ENCODE peak calls at places on chromosome X, in eight cellular contexts. L, J, T, R, E, S, F and W are unnamed samples.

GRCh38 chrX:13376857-13377441 is 57.1 kb upstream of the ATXN3L start:
- DNase-seq in T (no peak), L (peak; percentile 97), E (no peak), S (no peak), R (no peak), J (no peak), F (no peak), W (no peak)

GRCh38 chrX:23773601-23774175 is 9.3 kb upstream of the SAT1 start:
- DNase-seq in R (no peak), S (no peak), L (peak; percentile 7), J (no peak), T (no peak), E (no peak), F (no peak), W (no peak)

GRCh38 chrX:72309297-72310071 is 3.8 kb upstream of the CITED1 start:
- DNase-seq in E (no peak), S (no peak), T (no peak), F (no peak), R (no peak), J (no peak), L (no peak), W (no peak)

GRCh38 chrX:102696303-102696702 is 15.9 kb upstream of the GPRASP2 start:
- DNase-seq in J (no peak), S (no peak), R (no peak), F (no peak), L (no peak), T (no peak), E (no peak), W (no peak)

GRCh38 chrX:148134578-148134977 is 153.4 kb downstream of the FMR1NB start:
- DNase-seq in S (no peak), R (no peak), L (no peak), T (no peak), E (no peak), F (no peak), J (no peak), W (no peak)

GRCh38 chrX:136659174-136659573 is 11.2 kb downstream of the CD40LG start:
- DNase-seq in L (no peak), F (no peak), E (no peak), R (no peak), T (peak; percentile 38), S (no peak), J (no peak), W (no peak)

GRCh38 chrX:35461164-35461563 is 337.0 kb upstream of the MAGEB16 start:
- DNase-seq in E (no peak), J (no peak), L (no peak), F (no peak), S (no peak), T (no peak), R (no peak), W (no peak)

GRCh38 chrX:103063918-103064434 is at the start of gene BEX1:
- DNase-seq in J (peak; percentile 81), T (no peak), S (peak; percentile 90), L (peak; percentile 52), R (peak; percentile 44), E (no peak), F (no peak), W (peak; percentile 33)

GRCh38 chrX:124421898-124422622 is 75.7 kb downstream of the SH2D1A start:
- DNase-seq in J (no peak), S (no peak), T (no peak), E (no peak), R (no peak), L (no peak), F (no peak), W (no peak)

GRCh38 chrX:26778320-26778888 is 562.4 kb downstream of the MAGEB5 start:
- DNase-seq in L (no peak), E (no peak), R (no peak), T (no peak), J (no peak), S (no peak), F (no peak), W (no peak)
- TF ChIP-seq CTCF in L (peak; percentile 14), E (no peak), R (peak; percentile 70), T (no peak), J (peak; percentile 46), S (no peak), F (peak; percentile 22), W (peak; percentile 52)

DNA sequence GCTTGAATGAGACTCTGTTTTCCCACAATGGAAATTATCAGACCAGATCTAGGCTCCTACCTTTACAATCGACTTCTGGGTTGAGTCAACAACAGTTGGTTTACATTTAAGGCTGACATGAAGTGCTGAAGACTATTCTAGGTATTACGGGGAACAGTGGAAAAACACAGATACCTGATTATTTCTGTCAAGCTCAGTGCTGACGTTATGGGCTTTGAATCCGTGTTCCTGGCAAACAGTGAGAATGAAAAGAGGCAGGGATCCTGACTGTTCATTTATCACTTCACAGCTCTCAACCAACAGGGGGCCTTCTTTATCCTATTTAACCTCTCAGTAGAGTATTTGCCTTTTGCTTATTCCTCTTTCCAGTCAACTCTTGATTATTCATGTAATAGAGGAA is 43.1 kb downstream of the TMEM164 start:
- DNase-seq in L (peak; percentile 24), S (no peak), R (no peak), J (no peak), E (no peak), F (no peak), T (no peak), W (no peak)
- TF ChIP-seq CTCF in L (no peak), S (no peak), R (no peak), J (no peak), E (peak; percentile 24), F (peak; percentile 22), T (peak; percentile 6), W (no peak)

GRCh38 chrX:108139303-108139702 is 47.7 kb downstream of the ATG4A start:
- DNase-seq in J (no peak), L (no peak), R (no peak), S (no peak), E (no peak), T (no peak), F (no peak), W (no peak)
- TF ChIP-seq CTCF in J (peak; percentile 44), L (peak; percentile 44), R (no peak), S (no peak), E (peak; percentile 72), T (peak; percentile 51), F (peak; percentile 58), W (peak; percentile 47)

DNA sequence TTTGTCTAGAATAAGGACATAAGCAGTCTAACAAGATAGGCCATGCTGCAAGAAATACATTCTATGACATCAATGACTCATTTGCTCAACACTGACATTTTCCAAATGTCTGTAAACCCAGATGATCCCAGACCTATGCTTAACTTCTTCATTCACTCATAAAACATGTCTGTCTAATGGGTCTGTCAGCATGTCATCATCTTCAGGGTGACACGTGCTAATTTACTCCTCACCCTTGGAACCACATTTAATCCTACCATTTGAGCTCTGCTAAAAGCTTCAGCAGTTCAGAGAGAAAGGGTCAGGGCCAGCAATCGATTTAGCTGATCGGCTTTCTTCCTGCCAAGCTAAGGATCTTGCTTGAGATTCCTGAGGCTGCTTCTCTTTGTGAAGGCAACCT is 109.4 kb upstream of the MAP3K15 start:
- DNase-seq in E (no peak), S (no peak), F (no peak), J (no peak), L (no peak), T (no peak), R (no peak), W (no peak)
- TF ChIP-seq CTCF in E (no peak), S (no peak), F (no peak), J (no peak), L (no peak), T (no peak), R (no peak), W (no peak)

GRCh38 chrX:41276661-41277506 is 57.1 kb upstream of the DDX3X start:
- DNase-seq in L (no peak), J (no peak), F (no peak), S (no peak), E (no peak), R (no peak), T (no peak), W (no peak)

GRCh38 chrX:41273638-41274037 is 60.3 kb upstream of the DDX3X start:
- DNase-seq in L (peak; percentile 13), F (no peak), S (no peak), E (no peak), R (no peak), T (no peak), J (no peak), W (no peak)

GRCh38 chrX:41275661-41276609 is 58.0 kb upstream of the DDX3X start:
- DNase-seq in T (peak; percentile 87), J (peak; percentile 77), E (peak; percentile 50), S (peak; percentile 74), F (no peak), R (peak; percentile 66), L (peak; percentile 74), W (peak; percentile 61)
- TF ChIP-seq CTCF in T (peak; percentile 63), J (no peak), E (peak; percentile 55), S (no peak), F (peak; percentile 48), R (no peak), L (peak; percentile 36), W (no peak)